ENCODE peak calls at places on chromosome 13, in ten cellular contexts. One of them, this sample, is unnamed. For H3K27me3 and H3K9me3, the result is how much of the 10 kb centered on the place peaks cover.

GRCh38 chr13:27971776-27972618 is 2.9 kb upstream of the CDX2 start:
- DNase-seq in endothelial cell of umbilical vein: no peak
- DNase-seq in IMR-90: no peak
- DNase-seq in ascending aorta: peak
- DNase-seq in astrocyte: no peak
- DNase-seq in Caco-2: no peak
- DNase-seq in A673: no peak
- DNase-seq in fibroblast of lung: no peak
- DNase-seq in CD8-positive, alpha-beta T cell: no peak
- DNase-seq in ovary: no peak
- DNase-seq in this sample: no peak

GRCh38 chr13:79937311-79938243 is 403.3 kb downstream of the SPRY2 start:
- DNase-seq in endothelial cell of umbilical vein: peak
- DNase-seq in IMR-90: no peak
- DNase-seq in ascending aorta: no peak
- DNase-seq in astrocyte: no peak
- DNase-seq in Caco-2: no peak
- DNase-seq in A673: peak
- DNase-seq in fibroblast of lung: no peak
- DNase-seq in CD8-positive, alpha-beta T cell: no peak
- DNase-seq in ovary: no peak
- DNase-seq in this sample: no peak

GRCh38 chr13:29702912-29703351 is 107.4 kb upstream of the SLC7A1 start:
- DNase-seq in endothelial cell of umbilical vein: peak
- DNase-seq in IMR-90: peak
- DNase-seq in ascending aorta: no peak
- DNase-seq in astrocyte: peak
- DNase-seq in Caco-2: no peak
- DNase-seq in A673: peak
- DNase-seq in fibroblast of lung: peak
- DNase-seq in CD8-positive, alpha-beta T cell: no peak
- DNase-seq in ovary: no peak
- DNase-seq in this sample: peak

GRCh38 chr13:50518791-50519201 is 324.7 kb downstream of the DLEU7 start:
- DNase-seq in endothelial cell of umbilical vein: no peak
- DNase-seq in IMR-90: peak
- DNase-seq in ascending aorta: no peak
- DNase-seq in astrocyte: peak
- DNase-seq in Caco-2: no peak
- DNase-seq in A673: no peak
- DNase-seq in fibroblast of lung: peak
- DNase-seq in CD8-positive, alpha-beta T cell: no peak
- DNase-seq in ovary: no peak
- DNase-seq in this sample: peak

GRCh38 chr13:44971656-44972595 is 17.3 kb downstream of the NUFIP1 start:
- DNase-seq in endothelial cell of umbilical vein: no peak
- DNase-seq in IMR-90: peak
- DNase-seq in ascending aorta: no peak
- DNase-seq in astrocyte: peak
- DNase-seq in Caco-2: no peak
- DNase-seq in A673: peak
- DNase-seq in fibroblast of lung: peak
- DNase-seq in CD8-positive, alpha-beta T cell: no peak
- DNase-seq in ovary: no peak
- DNase-seq in this sample: no peak

GRCh38 chr13:108003626-108004025 is 211.7 kb downstream of the LIG4 start:
- DNase-seq in endothelial cell of umbilical vein: no peak
- DNase-seq in IMR-90: no peak
- DNase-seq in ascending aorta: no peak
- DNase-seq in astrocyte: no peak
- DNase-seq in Caco-2: no peak
- DNase-seq in A673: no peak
- DNase-seq in fibroblast of lung: no peak
- DNase-seq in CD8-positive, alpha-beta T cell: no peak
- DNase-seq in ovary: no peak
- DNase-seq in this sample: no peak

GRCh38 chr13:95256086-95256485 is 45.2 kb downstream of the ABCC4 start:
- DNase-seq in endothelial cell of umbilical vein: peak
- DNase-seq in IMR-90: peak
- DNase-seq in ascending aorta: no peak
- DNase-seq in astrocyte: peak
- DNase-seq in Caco-2: no peak
- DNase-seq in A673: peak
- DNase-seq in fibroblast of lung: peak
- DNase-seq in CD8-positive, alpha-beta T cell: no peak
- DNase-seq in ovary: no peak
- DNase-seq in this sample: peak

GRCh38 chr13:43244482-43244881 is 221.1 kb downstream of the DNAJC15 start:
- DNase-seq in endothelial cell of umbilical vein: no peak
- DNase-seq in IMR-90: no peak
- DNase-seq in ascending aorta: no peak
- DNase-seq in astrocyte: no peak
- DNase-seq in Caco-2: no peak
- DNase-seq in A673: no peak
- DNase-seq in fibroblast of lung: no peak
- DNase-seq in CD8-positive, alpha-beta T cell: no peak
- DNase-seq in ovary: no peak
- DNase-seq in this sample: no peak

GRCh38 chr13:73687087-73687486 is 447.1 kb downstream of the KLF12 start:
- DNase-seq in endothelial cell of umbilical vein: no peak
- DNase-seq in IMR-90: no peak
- DNase-seq in ascending aorta: no peak
- DNase-seq in astrocyte: no peak
- DNase-seq in Caco-2: no peak
- DNase-seq in A673: peak
- DNase-seq in fibroblast of lung: no peak
- DNase-seq in CD8-positive, alpha-beta T cell: no peak
- DNase-seq in ovary: no peak
- DNase-seq in this sample: no peak

GRCh38 chr13:33932765-33933406 is 114.9 kb downstream of the RFC3 start:
- DNase-seq in endothelial cell of umbilical vein: no peak
- DNase-seq in IMR-90: peak
- DNase-seq in ascending aorta: no peak
- DNase-seq in astrocyte: peak
- DNase-seq in Caco-2: no peak
- DNase-seq in A673: no peak
- DNase-seq in fibroblast of lung: peak
- DNase-seq in CD8-positive, alpha-beta T cell: no peak
- DNase-seq in ovary: no peak
- DNase-seq in this sample: no peak

GRCh38 chr13:26019881-26020535 is 31.8 kb downstream of the SHISA2 start:
- DNase-seq in endothelial cell of umbilical vein: peak
- DNase-seq in IMR-90: peak
- DNase-seq in ascending aorta: no peak
- DNase-seq in astrocyte: peak
- DNase-seq in Caco-2: no peak
- DNase-seq in A673: peak
- DNase-seq in fibroblast of lung: peak
- DNase-seq in CD8-positive, alpha-beta T cell: no peak
- DNase-seq in ovary: no peak
- DNase-seq in this sample: peak

GRCh38 chr13:49214917-49215376 is 5.2 kb upstream of the MLNR start:
- DNase-seq in endothelial cell of umbilical vein: no peak
- DNase-seq in IMR-90: peak
- DNase-seq in ascending aorta: no peak
- DNase-seq in astrocyte: no peak
- DNase-seq in Caco-2: no peak
- DNase-seq in A673: peak
- DNase-seq in fibroblast of lung: peak
- DNase-seq in CD8-positive, alpha-beta T cell: peak
- DNase-seq in ovary: no peak
- DNase-seq in this sample: no peak

GRCh38 chr13:73096173-73097117 is 37.6 kb downstream of the KLF5 start:
- DNase-seq in endothelial cell of umbilical vein: no peak
- DNase-seq in IMR-90: peak
- DNase-seq in ascending aorta: no peak
- DNase-seq in astrocyte: peak
- DNase-seq in Caco-2: peak
- DNase-seq in A673: no peak
- DNase-seq in fibroblast of lung: peak
- DNase-seq in CD8-positive, alpha-beta T cell: no peak
- DNase-seq in ovary: no peak
- DNase-seq in this sample: no peak

GRCh38 chr13:105634059-105634458 is 901.4 kb downstream of the EFNB2 start:
- DNase-seq in endothelial cell of umbilical vein: no peak
- DNase-seq in IMR-90: no peak
- DNase-seq in ascending aorta: no peak
- DNase-seq in astrocyte: no peak
- DNase-seq in Caco-2: no peak
- DNase-seq in A673: no peak
- DNase-seq in fibroblast of lung: peak
- DNase-seq in CD8-positive, alpha-beta T cell: no peak
- DNase-seq in ovary: no peak
- DNase-seq in this sample: no peak

GRCh38 chr13:99031725-99032298 is 53.9 kb upstream of the DOCK9 start:
- DNase-seq in endothelial cell of umbilical vein: no peak
- DNase-seq in IMR-90: no peak
- DNase-seq in ascending aorta: no peak
- DNase-seq in astrocyte: no peak
- DNase-seq in Caco-2: no peak
- DNase-seq in A673: no peak
- DNase-seq in fibroblast of lung: no peak
- DNase-seq in CD8-positive, alpha-beta T cell: no peak
- DNase-seq in ovary: no peak
- DNase-seq in this sample: no peak

GRCh38 chr13:99029576-99029975 is 51.7 kb upstream of the DOCK9 start:
- DNase-seq in endothelial cell of umbilical vein: no peak
- DNase-seq in IMR-90: no peak
- DNase-seq in ascending aorta: no peak
- DNase-seq in astrocyte: no peak
- DNase-seq in Caco-2: no peak
- DNase-seq in A673: no peak
- DNase-seq in fibroblast of lung: no peak
- DNase-seq in CD8-positive, alpha-beta T cell: no peak
- DNase-seq in ovary: no peak
- DNase-seq in this sample: no peak

GRCh38 chr13:99027661-99028425 is 50.0 kb upstream of the DOCK9 start:
- DNase-seq in endothelial cell of umbilical vein: no peak
- DNase-seq in IMR-90: no peak
- DNase-seq in ascending aorta: no peak
- DNase-seq in astrocyte: no peak
- DNase-seq in Caco-2: no peak
- DNase-seq in A673: no peak
- DNase-seq in fibroblast of lung: no peak
- DNase-seq in CD8-positive, alpha-beta T cell: no peak
- DNase-seq in ovary: no peak
- DNase-seq in this sample: no peak

GRCh38 chr13:99027260-99027659 is 49.4 kb upstream of the DOCK9 start:
- DNase-seq in endothelial cell of umbilical vein: no peak
- DNase-seq in IMR-90: no peak
- DNase-seq in ascending aorta: no peak
- DNase-seq in astrocyte: peak
- DNase-seq in Caco-2: no peak
- DNase-seq in A673: no peak
- DNase-seq in fibroblast of lung: peak
- DNase-seq in CD8-positive, alpha-beta T cell: no peak
- DNase-seq in ovary: no peak
- DNase-seq in this sample: no peak

DNA sequence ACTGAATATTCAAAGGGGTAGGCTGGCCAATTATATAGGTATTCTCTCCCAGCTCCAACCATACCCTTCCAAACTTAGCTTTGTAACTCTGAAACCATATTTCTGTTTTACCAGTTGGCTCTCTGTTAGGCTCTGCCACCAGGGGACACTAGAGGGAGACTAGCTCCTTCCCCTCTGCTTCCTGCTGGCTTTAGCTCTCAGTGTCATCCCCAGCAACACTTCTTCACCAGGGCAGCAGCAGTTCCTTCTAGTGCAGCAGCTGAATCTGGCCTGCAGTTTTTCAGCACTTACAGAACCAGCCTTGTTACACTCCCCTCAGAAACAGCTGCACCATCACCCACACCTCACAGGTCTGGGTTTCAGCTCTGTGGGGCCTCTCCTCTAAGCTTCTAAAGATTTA is 51.0 kb upstream of the DOCK9 start:
- DNase-seq in endothelial cell of umbilical vein: no peak
- DNase-seq in IMR-90: no peak
- DNase-seq in ascending aorta: no peak
- DNase-seq in astrocyte: no peak
- DNase-seq in Caco-2: peak
- DNase-seq in A673: peak
- DNase-seq in fibroblast of lung: no peak
- DNase-seq in CD8-positive, alpha-beta T cell: peak
- DNase-seq in ovary: no peak
- DNase-seq in this sample: no peak
- TF ChIP-seq CTCF in endothelial cell of umbilical vein: peak
- TF ChIP-seq CTCF in IMR-90: no peak
- TF ChIP-seq CTCF in ascending aorta: no peak
- TF ChIP-seq CTCF in astrocyte: peak
- TF ChIP-seq CTCF in Caco-2: peak
- TF ChIP-seq CTCF in A673: peak
- TF ChIP-seq CTCF in fibroblast of lung: no peak
- TF ChIP-seq CTCF in CD8-positive, alpha-beta T cell: peak
- TF ChIP-seq CTCF in ovary: no peak
- TF ChIP-seq CTCF in this sample: no peak

GRCh38 chr13:65889368-65889767 is 1340.8 kb downstream of the PCDH9 start:
- DNase-seq in endothelial cell of umbilical vein: no peak
- DNase-seq in IMR-90: peak
- DNase-seq in ascending aorta: no peak
- DNase-seq in astrocyte: no peak
- DNase-seq in Caco-2: no peak
- DNase-seq in A673: no peak
- DNase-seq in fibroblast of lung: peak
- DNase-seq in CD8-positive, alpha-beta T cell: no peak
- DNase-seq in ovary: no peak
- DNase-seq in this sample: no peak
- H3K27me3 ChIP-seq in endothelial cell of umbilical vein: under half
- H3K27me3 ChIP-seq in IMR-90: under half
- H3K27me3 ChIP-seq in ascending aorta: under half
- H3K27me3 ChIP-seq in astrocyte: under half
- H3K27me3 ChIP-seq in Caco-2: under half
- H3K27me3 ChIP-seq in A673: under half
- H3K27me3 ChIP-seq in fibroblast of lung: under half
- H3K27me3 ChIP-seq in CD8-positive, alpha-beta T cell: under half
- H3K27me3 ChIP-seq in ovary: under half
- H3K27me3 ChIP-seq in this sample: under half

DNA sequence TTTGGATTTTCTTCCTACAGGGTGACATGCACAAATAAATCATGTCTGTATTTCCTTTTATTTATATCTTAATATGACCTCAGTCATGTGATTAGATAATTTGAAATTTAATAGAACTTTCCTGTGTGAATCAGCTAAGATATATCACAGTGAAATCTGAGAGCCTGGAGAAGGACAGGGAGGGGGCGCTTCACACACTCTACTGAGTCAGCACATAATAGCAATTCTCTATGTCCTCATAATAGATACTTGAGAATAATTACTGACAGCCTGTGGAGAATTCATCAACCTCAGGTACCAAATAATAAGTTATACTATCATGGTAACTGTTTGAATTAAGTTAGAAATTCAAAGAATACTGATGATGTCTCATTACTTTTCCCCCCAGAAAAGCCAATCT is 98.0 kb upstream of the SLC10A2 start:
- DNase-seq in endothelial cell of umbilical vein: no peak
- DNase-seq in IMR-90: no peak
- DNase-seq in ascending aorta: no peak
- DNase-seq in astrocyte: no peak
- DNase-seq in Caco-2: no peak
- DNase-seq in A673: no peak
- DNase-seq in fibroblast of lung: no peak
- DNase-seq in CD8-positive, alpha-beta T cell: no peak
- DNase-seq in ovary: no peak
- DNase-seq in this sample: no peak
- H3K9me3 ChIP-seq in endothelial cell of umbilical vein: under half
- H3K9me3 ChIP-seq in IMR-90: under half
- H3K9me3 ChIP-seq in ascending aorta: under half
- H3K9me3 ChIP-seq in astrocyte: under half
- H3K9me3 ChIP-seq in Caco-2: under half
- H3K9me3 ChIP-seq in A673: under half
- H3K9me3 ChIP-seq in fibroblast of lung: under half
- H3K9me3 ChIP-seq in CD8-positive, alpha-beta T cell: under half
- H3K9me3 ChIP-seq in ovary: under half
- H3K9me3 ChIP-seq in this sample: under half

GRCh38 chr13:47241446-47241845 is 344.6 kb upstream of the HTR2A start:
- DNase-seq in endothelial cell of umbilical vein: no peak
- DNase-seq in IMR-90: no peak
- DNase-seq in ascending aorta: no peak
- DNase-seq in astrocyte: no peak
- DNase-seq in Caco-2: peak
- DNase-seq in A673: no peak
- DNase-seq in fibroblast of lung: no peak
- DNase-seq in CD8-positive, alpha-beta T cell: no peak
- DNase-seq in ovary: no peak
- DNase-seq in this sample: no peak
- TF ChIP-seq CTCF in endothelial cell of umbilical vein: no peak
- TF ChIP-seq CTCF in IMR-90: no peak
- TF ChIP-seq CTCF in ascending aorta: no peak
- TF ChIP-seq CTCF in astrocyte: no peak
- TF ChIP-seq CTCF in Caco-2: no peak
- TF ChIP-seq CTCF in A673: no peak
- TF ChIP-seq CTCF in fibroblast of lung: no peak
- TF ChIP-seq CTCF in CD8-positive, alpha-beta T cell: no peak
- TF ChIP-seq CTCF in ovary: no peak
- TF ChIP-seq CTCF in this sample: no peak

This sample was measured in AG04450.